ENCODE peak calls at places on chromosomes 1 and 21, in seven cellular contexts. E is CD8-positive, alpha-beta memory T cell; M is epithelial cell of esophagus; S is central memory CD8-positive, alpha-beta T cell; H is stimulated activated CD4-positive, alpha-beta T cell treated with anti-CD3 and anti-CD28 coated beads, Interleukin-4, amount 100 ng/mL, for 1 hour; C is activated CD4-positive, alpha-beta T cell treated with anti-CD3 and anti-CD28 coated beads for 36 hours; R is IMR-90. F is an unnamed sample.

GRCh38 chr1:24909388-24909898 is 20.6 kb downstream of the RUNX3 start:
- DNase-seq in E (no peak), M (peak), S (no peak), H (no peak), C (peak), R (peak), F (no peak)

GRCh38 chr21:35156293-35156976 is 107.3 kb upstream of the RUNX1 start:
- DNase-seq in E (no peak), M (no peak), S (no peak), H (no peak), C (no peak), R (no peak), F (no peak)

GRCh38 chr1:185401019-185401418 is 84.0 kb upstream of the IVNS1ABP start:
- DNase-seq in E (no peak), M (peak), S (no peak), H (no peak), C (no peak), R (peak), F (no peak)

GRCh38 chr1:119673171-119673940 is 25.3 kb upstream of the ZNF697 start:
- DNase-seq in E (no peak), M (peak), S (no peak), H (no peak), C (no peak), R (peak), F (no peak)

GRCh38 chr1:179310271-179310670 is 16.7 kb downstream of the SOAT1 start:
- DNase-seq in E (no peak), M (peak), S (no peak), H (no peak), C (no peak), R (peak), F (no peak)

GRCh38 chr1:30090421-30090820 is 633.0 kb downstream of the MATN1 start:
- DNase-seq in E (no peak), M (no peak), S (no peak), H (no peak), C (no peak), R (no peak), F (no peak)

GRCh38 chr21:46325073-46325912 is 1.3 kb downstream of the PCNT start:
- DNase-seq in E (no peak), M (peak), S (no peak), H (peak), C (peak), R (peak), F (peak)

GRCh38 chr21:34011660-34012059 is 61.7 kb upstream of the MRPS6 start:
- DNase-seq in E (no peak), M (no peak), S (no peak), H (no peak), C (no peak), R (no peak), F (no peak)

GRCh38 chr1:160158534-160158933 is 7.1 kb downstream of the ATP1A4 start:
- DNase-seq in E (no peak), M (no peak), S (no peak), H (no peak), C (no peak), R (no peak), F (no peak)

F was measured in activated effector memory CD4-positive, alpha-beta T cell treated with anti-CD3 and anti-CD28 coated beads, Interleukin-2, amount 50 U/mL, for 16 hours.